ENCODE peak calls at places on chromosomes 5 and 9, in six cellular contexts. Y, I, F, L, E and N are unnamed samples.

GRCh38 chr5:65209341-65209740 is 272.4 kb downstream of the ADAMTS6 start:
- DNase-seq in E (no peak), L (no peak), I (no peak), Y (peak), F (no peak), N (no peak)

GRCh38 chr5:144205141-144205551 is 34.5 kb downstream of the KCTD16 start:
- DNase-seq in L (peak), F (no peak), I (peak), E (no peak), Y (no peak), N (no peak)

GRCh38 chr5:174612686-174613085 is 111.7 kb upstream of the MSX2 start:
- DNase-seq in E (no peak), I (no peak), Y (no peak), F (no peak), L (no peak), N (no peak)

GRCh38 chr5:16889972-16890519 is 46.0 kb downstream of the MYO10 start:
- DNase-seq in F (no peak), Y (no peak), L (no peak), I (no peak), E (no peak), N (no peak)

GRCh38 chr9:83199240-83199639 is 136.3 kb upstream of the RASEF start:
- DNase-seq in Y (peak), E (no peak), L (no peak), F (no peak), I (peak), N (no peak)

GRCh38 chr5:134530375-134531077 is 5.1 kb downstream of the JADE2 start:
- DNase-seq in E (no peak), L (no peak), I (no peak), Y (no peak), F (no peak), N (no peak)

GRCh38 chr5:133118741-133119140 is 66.9 kb downstream of the HSPA4 start:
- DNase-seq in L (peak), E (no peak), F (no peak), Y (no peak), I (no peak), N (no peak)

GRCh38 chr9:76789850-76790249 is 25.6 kb downstream of the PCA3 start:
- DNase-seq in L (no peak), Y (no peak), I (no peak), E (no peak), F (no peak), N (no peak)